ENCODE peak calls at places on chromosomes 12 and 14, in eight cellular contexts. Q is stomach, G is H54, W is gastrocnemius medialis, U is testis, K is ovary, Z is lower leg skin, T is IMR-90. R is an unnamed sample.

GRCh38 chr14:22432348-22432976 is 156.6 kb downstream of the DAD1 start:
- DNase-seq in Q (peak; percentile 65), G (peak; percentile 42), W (no peak), U (peak; percentile 57), K (peak; percentile 33), Z (no peak), T (peak; percentile 84), R (peak; percentile 62)

GRCh38 chr12:1613860-1614259 is 15.2 kb upstream of the WNT5B start:
- DNase-seq in Q (no peak), G (no peak), W (no peak), U (no peak), K (peak; percentile 6), Z (no peak), T (no peak), R (peak; percentile 12)

GRCh38 chr12:27014859-27015729 is 910 bp upstream of the TM7SF3 start:
- DNase-seq in Q (no peak), G (no peak), W (no peak), U (no peak), K (no peak), Z (no peak), T (no peak), R (peak; percentile 50)

GRCh38 chr14:56918849-56919574 is 108.7 kb upstream of the OTX2 start:
- DNase-seq in Q (no peak), G (no peak), W (no peak), U (no peak), K (no peak), Z (no peak), T (no peak), R (no peak)

GRCh38 chr12:127893875-127894635 is 372.9 kb upstream of the TMEM132C start:
- DNase-seq in Q (no peak), G (peak; percentile 9), W (no peak), U (no peak), K (no peak), Z (no peak), T (no peak), R (no peak)

GRCh38 chr14:55583942-55584468 is 4.0 kb downstream of the KTN1 start:
- DNase-seq in Q (no peak), G (no peak), W (no peak), U (no peak), K (no peak), Z (no peak), T (peak; percentile 37), R (peak; percentile 27)

GRCh38 chr12:59517522-59517921 is 78.3 kb upstream of the SLC16A7 start:
- DNase-seq in Q (no peak), G (no peak), W (no peak), U (no peak), K (no peak), Z (no peak), T (no peak), R (no peak)

GRCh38 chr12:93336344-93336743 is 41.4 kb upstream of the NUDT4 start:
- DNase-seq in Q (no peak), G (no peak), W (no peak), U (no peak), K (no peak), Z (peak; percentile 21), T (peak; percentile 22), R (no peak)

GRCh38 chr14:55771242-55772025 is 191.4 kb downstream of the KTN1 start:
- DNase-seq in Q (no peak), G (no peak), W (no peak), U (peak; percentile 66), K (no peak), Z (peak; percentile 61), T (no peak), R (no peak)

GRCh38 chr12:101491325-101491724 is 16.2 kb downstream of the SPIC start:
- DNase-seq in Q (no peak), G (no peak), W (no peak), U (no peak), K (no peak), Z (no peak), T (no peak), R (no peak)

GRCh38 chr12:11758838-11759509 is 109.5 kb downstream of the ETV6 start:
- DNase-seq in Q (no peak), G (no peak), W (no peak), U (no peak), K (peak; percentile 29), Z (no peak), T (peak; percentile 47), R (no peak)

GRCh38 chr14:34614638-34615037 is 15.3 kb downstream of the SNX6 start:
- DNase-seq in Q (no peak), G (no peak), W (no peak), U (no peak), K (no peak), Z (peak; percentile 37), T (no peak), R (no peak)

GRCh38 chr12:129190827-129191226 is 337.5 kb downstream of the GLT1D1 start:
- DNase-seq in Q (no peak), G (no peak), W (no peak), U (no peak), K (no peak), Z (no peak), T (no peak), R (no peak)

GRCh38 chr12:91357381-91357780 is 174.8 kb upstream of the DCN start:
- DNase-seq in Q (no peak), G (no peak), W (no peak), U (no peak), K (no peak), Z (no peak), T (no peak), R (no peak)

GRCh38 chr12:103924761-103925641 is 5.2 kb upstream of the HSP90B1 start:
- DNase-seq in Q (no peak), G (peak; percentile 45), W (peak; percentile 38), U (no peak), K (no peak), Z (no peak), T (peak; percentile 88), R (no peak)

GRCh38 chr14:102775855-102776760 is 1.1 kb upstream of the TRAF3 start:
- DNase-seq in Q (peak; percentile 42), G (peak; percentile 78), W (no peak), U (peak; percentile 34), K (peak; percentile 41), Z (no peak), T (peak; percentile 80), R (no peak)
- TF ChIP-seq POLR2A in Q (no peak), G (no peak), W (no peak), U (no peak), K (no peak), Z (no peak), T (peak; percentile 51), R (no peak)

GRCh38 chr12:64220046-64220445 is 2.0 kb downstream of the KICS2 start:
- DNase-seq in Q (no peak), G (no peak), W (no peak), U (no peak), K (no peak), Z (no peak), T (no peak), R (no peak)

GRCh38 chr12:64221656-64222010 is 463 bp downstream of the KICS2 start:
- DNase-seq in Q (peak; percentile 90), G (peak; percentile 70), W (peak; percentile 65), U (peak; percentile 95), K (peak; percentile 86), Z (peak; percentile 97), T (peak; percentile 72), R (peak; percentile 69)

GRCh38 chr12:64219135-64219534 is 3.0 kb downstream of the KICS2 start:
- DNase-seq in Q (no peak), G (no peak), W (no peak), U (no peak), K (no peak), Z (no peak), T (no peak), R (peak; percentile 16)

GRCh38 chr12:64218597-64218996 is 3.5 kb downstream of the KICS2 start:
- DNase-seq in Q (no peak), G (no peak), W (no peak), U (no peak), K (no peak), Z (no peak), T (no peak), R (peak; percentile 44)

DNA sequence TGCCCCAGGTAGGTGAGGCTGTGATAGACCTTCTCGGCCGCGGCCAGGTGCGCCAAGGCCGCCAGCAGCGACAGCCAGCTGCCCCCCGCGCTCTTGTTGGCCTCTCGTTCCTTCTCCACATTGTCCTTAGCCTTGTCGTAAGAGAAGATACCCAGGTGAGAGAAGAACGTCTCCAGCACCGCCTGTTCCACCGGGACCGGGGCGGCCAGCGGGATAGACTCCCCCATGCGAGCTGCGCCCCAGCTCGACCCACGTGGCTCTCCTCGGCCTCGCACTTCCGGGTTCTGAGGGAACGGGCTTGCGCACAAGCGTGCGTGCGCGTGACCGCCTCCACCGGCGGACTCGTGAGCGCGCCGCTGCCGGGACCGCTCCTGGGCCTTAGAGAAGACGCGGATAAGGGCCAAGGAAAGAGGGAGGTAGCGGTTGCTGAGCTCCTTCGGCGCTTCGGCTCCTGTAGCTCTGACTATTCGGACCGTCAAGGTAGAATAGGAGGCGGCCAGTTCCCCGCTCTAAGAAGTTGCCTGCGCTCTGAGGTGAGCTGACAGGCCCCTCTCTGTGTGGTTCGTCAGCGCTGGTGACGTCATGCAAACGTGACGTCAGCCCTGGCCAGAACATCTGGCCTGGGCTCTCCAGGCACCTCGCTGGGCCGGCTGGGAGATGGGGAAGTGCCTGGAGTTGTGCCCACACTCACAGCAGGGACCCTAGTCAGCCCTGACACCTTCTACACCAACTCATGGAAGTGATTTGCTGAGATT is at the start of gene KICS2:
- DNase-seq in Q (peak; percentile 94), G (peak; percentile 87), W (peak; percentile 83), U (peak; percentile 97), K (peak; percentile 93), Z (peak; percentile 98), T (peak; percentile 93), R (peak; percentile 96)
- TF ChIP-seq POLR2A in Q (no peak), G (peak; percentile 78), W (peak; percentile 75), U (peak; percentile 64), K (peak; percentile 92), Z (peak; percentile 57), T (peak; percentile 87), R (peak; percentile 93)

GRCh38 chr14:94046696-94047250 is 20.6 kb downstream of the OTUB2 start:
- DNase-seq in Q (no peak), G (no peak), W (no peak), U (peak; percentile 13), K (peak; percentile 8), Z (no peak), T (no peak), R (no peak)
- TF ChIP-seq POLR2A in Q (no peak), G (no peak), W (no peak), U (no peak), K (no peak), Z (no peak), T (no peak), R (no peak)

DNA sequence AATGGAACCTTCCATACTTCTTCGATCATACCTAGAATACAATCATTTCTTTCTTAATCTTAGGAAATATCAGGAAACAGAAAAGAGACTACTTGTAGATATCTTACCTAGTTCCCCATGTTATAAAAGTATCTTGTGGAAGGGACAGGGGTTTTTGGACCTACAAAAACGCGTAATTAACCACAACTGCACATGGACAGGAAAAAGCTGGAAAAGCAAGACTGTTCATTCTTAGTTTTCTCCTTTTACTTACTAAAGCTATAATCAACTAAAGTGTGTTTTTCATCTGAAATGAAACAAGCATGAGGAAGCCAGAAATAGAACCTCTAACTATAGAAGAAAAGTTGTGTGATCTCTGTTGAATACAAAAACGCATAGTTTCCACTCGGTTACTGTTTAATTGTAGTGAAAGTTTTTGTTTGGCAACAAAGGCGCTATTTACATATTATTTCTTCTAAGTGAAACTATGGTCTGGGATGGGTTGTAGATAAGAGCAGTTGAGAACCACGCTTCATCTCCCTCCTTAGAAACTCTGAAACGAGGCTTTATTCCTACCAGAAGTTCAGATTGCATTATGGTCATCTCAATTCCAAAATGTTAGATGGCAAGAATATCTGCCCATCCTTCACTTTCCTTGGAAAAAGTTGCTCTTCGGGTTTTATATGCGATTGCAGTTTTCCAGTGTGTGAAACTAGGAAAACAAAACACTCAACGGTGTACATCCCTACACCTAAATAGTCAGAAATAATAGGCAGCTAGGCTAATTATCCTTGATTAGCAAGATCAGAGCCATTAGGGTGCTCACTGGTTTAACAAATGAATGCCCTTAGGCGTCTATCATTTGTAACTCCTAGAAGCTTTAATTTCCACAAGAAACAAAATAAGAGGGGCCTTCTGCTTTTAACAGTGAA is 1.1 kb downstream of the BCAT1 start:
- DNase-seq in Q (no peak), G (no peak), W (no peak), U (no peak), K (no peak), Z (no peak), T (no peak), R (peak; percentile 64)
- TF ChIP-seq POLR2A in Q (no peak), G (no peak), W (no peak), U (no peak), K (no peak), Z (no peak), T (no peak), R (no peak)